ENCODE peak calls at places on chromosome 3, in six cellular contexts. O, B, D, R, Y and Z are unnamed samples.
A peak's percentile ranks its signal among the peaks of the same experiment; 100 is the strongest.

GRCh38 chr3:5438011-5438355 is 250.5 kb downstream of the EDEM1 start:
- DNase-seq in O (no peak), B (no peak), D (no peak), R (no peak), Y (no peak), Z (no peak)

GRCh38 chr3:57064615-57065014 is 4.2 kb downstream of the SPATA12 start:
- DNase-seq in O (peak; percentile 27), B (no peak), D (no peak), R (no peak), Y (no peak), Z (no peak)

GRCh38 chr3:103002447-103002846 is 567.6 kb downstream of the ZPLD1 start:
- DNase-seq in O (no peak), B (peak; percentile 29), D (no peak), R (no peak), Y (no peak), Z (no peak)

GRCh38 chr3:195034541-195034940 is 236.4 kb downstream of the XXYLT1 start:
- DNase-seq in O (no peak), B (no peak), D (no peak), R (no peak), Y (no peak), Z (no peak)

GRCh38 chr3:119293761-119294401 is at the start of gene ARHGAP31:
- DNase-seq in O (peak; percentile 62), B (peak; percentile 56), D (no peak), R (peak; percentile 73), Y (peak; percentile 32), Z (peak; percentile 87)

GRCh38 chr3:162602619-162603018 is 1106.0 kb downstream of the OTOL1 start:
- DNase-seq in O (no peak), B (no peak), D (no peak), R (no peak), Y (no peak), Z (no peak)

GRCh38 chr3:31300802-31301443 is 231.8 kb upstream of the STT3B start:
- DNase-seq in O (no peak), B (no peak), D (no peak), R (no peak), Y (no peak), Z (no peak)

GRCh38 chr3:13023251-13024055 is 49.8 kb downstream of the IQSEC1 start:
- DNase-seq in O (no peak), B (no peak), D (no peak), R (no peak), Y (no peak), Z (no peak)

GRCh38 chr3:151426337-151426648 is 34.6 kb downstream of the IGSF10 start:
- DNase-seq in O (peak; percentile 77), B (no peak), D (no peak), R (no peak), Y (no peak), Z (peak; percentile 21)

GRCh38 chr3:128011140-128011539 is 41.1 kb upstream of the SEC61A1 start:
- DNase-seq in O (no peak), B (peak; percentile 7), D (no peak), R (peak; percentile 85), Y (no peak), Z (peak; percentile 94)

GRCh38 chr3:126372413-126373145 is 15.4 kb upstream of the KLF15 start:
- DNase-seq in O (no peak), B (no peak), D (no peak), R (no peak), Y (no peak), Z (no peak)

GRCh38 chr3:87145553-87145952 is 81.6 kb upstream of the CHMP2B start:
- DNase-seq in O (peak; percentile 58), B (peak; percentile 23), D (peak; percentile 40), R (peak; percentile 17), Y (peak; percentile 2), Z (peak; percentile 89)

GRCh38 chr3:136250862-136251460 is 821 bp downstream of the PCCB start:
- DNase-seq in O (peak; percentile 70), B (peak; percentile 75), D (peak; percentile 84), R (peak; percentile 47), Y (peak; percentile 83), Z (peak; percentile 20)

GRCh38 chr3:113594066-113594465 is 61.7 kb downstream of the SIDT1 start:
- DNase-seq in O (no peak), B (no peak), D (no peak), R (no peak), Y (no peak), Z (no peak)

GRCh38 chr3:81105761-81106160 is 655.7 kb downstream of the GBE1 start:
- DNase-seq in O (no peak), B (no peak), D (no peak), R (no peak), Y (no peak), Z (no peak)

GRCh38 chr3:45950131-45950530 is 6.9 kb downstream of the CXCR6 start:
- DNase-seq in O (no peak), B (no peak), D (no peak), R (no peak), Y (no peak), Z (no peak)

GRCh38 chr3:55658297-55659022 is 171.4 kb upstream of the WNT5A start:
- DNase-seq in O (no peak), B (no peak), D (no peak), R (no peak), Y (no peak), Z (no peak)

GRCh38 chr3:46959169-46959515 is 17.4 kb downstream of the CCDC12 start:
- DNase-seq in O (no peak), B (no peak), D (no peak), R (no peak), Y (no peak), Z (no peak)

GRCh38 chr3:168096210-168096795 is 579 bp upstream of the GOLIM4 start:
- DNase-seq in O (peak; percentile 87), B (no peak), D (peak; percentile 75), R (peak; percentile 67), Y (peak; percentile 58), Z (peak; percentile 80)

GRCh38 chr3:188947401-188947982 is 224.3 kb upstream of the TPRG1 start:
- DNase-seq in O (no peak), B (peak; percentile 83), D (peak; percentile 83), R (peak; percentile 96), Y (peak; percentile 80), Z (peak; percentile 94)

GRCh38 chr3:117962750-117963149 is 1071.9 kb downstream of the IGSF11 start:
- DNase-seq in O (no peak), B (no peak), D (no peak), R (no peak), Y (no peak), Z (no peak)